ENCODE peak calls at places on chromosomes 7 and 10, in four cellular contexts. G is osteocyte, Q is neural progenitor cell, E is heart right ventricle. Z is an unnamed sample.
A peak's percentile ranks its signal among the peaks of the same experiment; 100 is the strongest.

GRCh38 chr10:118950190-118950658 is 79.3 kb upstream of the NANOS1 start:
- DNase-seq in Q (no peak), E (no peak), G (peak; percentile 32), Z (no peak)

GRCh38 chr10:119139464-119140067 is 25.9 kb downstream of the SFXN4 start:
- DNase-seq in G (no peak), E (peak; percentile 29), Q (peak; percentile 53), Z (peak; percentile 56)

GRCh38 chr10:30645340-30645827 is 15.8 kb upstream of the LYZL2 start:
- DNase-seq in G (no peak), E (peak; percentile 23), Q (peak; percentile 68), Z (no peak)

GRCh38 chr10:14040787-14041631 is 289.7 kb downstream of the FRMD4A start:
- DNase-seq in E (no peak), Q (no peak), G (no peak), Z (no peak)

GRCh38 chr7:20998309-20998708 is 211.6 kb upstream of the SP8 start:
- DNase-seq in G (no peak), Q (no peak), E (no peak), Z (no peak)

GRCh38 chr7:52753855-52754254 is 281.6 kb upstream of the POM121L12 start:
- DNase-seq in E (no peak), G (no peak), Q (no peak), Z (no peak)

GRCh38 chr7:101486056-101486763 is 123.5 kb downstream of the COL26A1 start:
- DNase-seq in Q (peak; percentile 79), E (no peak), G (no peak), Z (no peak)

GRCh38 chr10:59831658-59832503 is 74.5 kb downstream of the CCDC6 start:
- DNase-seq in Q (no peak), E (no peak), G (no peak), Z (no peak)

GRCh38 chr10:60479305-60480020 is 89.8 kb upstream of the ANK3 start:
- DNase-seq in Q (no peak), G (no peak), E (no peak), Z (no peak)

GRCh38 chr10:29146736-29147135 is 142.1 kb upstream of the LYZL1 start:
- DNase-seq in G (peak; percentile 19), E (no peak), Q (no peak), Z (no peak)

GRCh38 chr7:81430761-81431160 is 339.1 kb downstream of the HGF start:
- DNase-seq in G (no peak), E (no peak), Q (no peak), Z (no peak)

GRCh38 chr7:81433692-81434331 is 336.0 kb downstream of the HGF start:
- DNase-seq in E (no peak), Q (no peak), G (no peak), Z (no peak)

GRCh38 chr7:81433196-81433595 is 336.7 kb downstream of the HGF start:
- DNase-seq in G (no peak), E (no peak), Q (no peak), Z (no peak)

GRCh38 chr7:81430150-81430549 is 339.7 kb downstream of the HGF start:
- DNase-seq in G (no peak), Q (peak; percentile 20), E (no peak), Z (no peak)
- TF ChIP-seq CTCF in G (peak; percentile 19), Q (peak; percentile 24), E (no peak), Z (no peak)

DNA sequence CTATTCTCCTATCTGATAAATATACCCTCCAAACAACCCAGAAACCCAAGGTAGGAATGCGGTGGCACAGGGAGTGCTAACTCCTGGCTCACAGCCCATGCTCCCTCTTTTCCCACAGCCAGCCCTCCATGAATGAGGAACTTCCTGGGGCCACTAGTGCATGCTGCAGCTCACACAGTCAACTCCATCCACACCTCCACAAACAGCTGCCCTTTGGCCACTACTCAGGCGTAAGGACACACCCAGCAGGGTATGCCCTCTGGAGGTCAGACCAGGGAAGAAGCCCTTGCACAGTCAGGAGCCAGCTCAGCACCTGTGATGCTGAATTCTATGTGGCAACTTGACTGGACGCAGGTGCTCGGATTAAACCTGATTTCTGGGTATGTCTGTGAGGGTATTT is 85.2 kb upstream of the PIK3CG start:
- DNase-seq in E (no peak), G (no peak), Q (peak; percentile 45), Z (no peak)
- TF ChIP-seq CTCF in E (no peak), G (no peak), Q (peak; percentile 37), Z (peak; percentile 9)

DNA sequence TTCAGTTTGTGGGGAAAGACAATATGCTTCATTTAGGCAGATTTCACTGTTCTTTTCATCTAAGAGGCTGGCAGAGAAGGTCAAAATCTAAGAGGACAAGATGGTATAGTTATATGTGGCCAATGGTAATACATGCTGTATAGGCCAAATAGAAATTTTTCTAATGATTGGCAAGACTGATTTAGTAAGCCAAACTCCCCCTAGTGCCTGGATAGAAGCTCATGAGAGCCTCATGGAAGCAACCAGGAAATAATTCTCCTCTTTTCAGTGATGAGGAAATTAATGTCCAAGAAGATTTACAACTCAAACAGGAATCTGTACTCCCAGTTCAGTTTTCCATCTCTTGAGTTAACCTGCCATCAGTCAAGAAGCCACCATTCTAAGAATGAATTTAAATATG is 253.6 kb upstream of the PHF14 start:
- DNase-seq in E (no peak), Q (no peak), G (no peak), Z (no peak)
- TF ChIP-seq CTCF in E (no peak), Q (peak; percentile 13), G (no peak), Z (no peak)

GRCh38 chr7:90520484-90520883 is 51.0 kb downstream of the PTTG1IP2 start:
- DNase-seq in Q (peak; percentile 34), G (no peak), E (no peak), Z (no peak)
- TF ChIP-seq CTCF in Q (peak; percentile 67), G (peak; percentile 43), E (peak; percentile 14), Z (peak; percentile 34)

DNA sequence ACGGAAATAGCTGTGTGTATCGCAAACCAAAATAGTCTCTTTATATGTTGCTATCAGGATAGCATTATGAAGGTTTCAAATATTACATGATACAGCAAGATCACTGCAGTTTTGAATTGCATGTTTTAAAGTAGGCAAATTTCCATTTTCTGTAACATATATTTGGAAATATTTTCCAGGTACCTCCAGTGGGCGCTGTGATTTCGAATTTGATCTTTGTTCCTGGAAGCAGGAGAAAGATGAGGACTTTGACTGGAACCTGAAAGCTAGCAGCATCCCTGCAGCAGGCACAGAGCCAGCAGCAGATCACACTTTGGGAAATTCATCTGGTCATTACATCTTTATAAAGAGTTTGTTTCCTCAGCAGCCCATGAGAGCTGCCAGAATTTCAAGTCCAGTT is 299.0 kb downstream of the MALRD1 start:
- DNase-seq in E (no peak), G (no peak), Q (peak; percentile 39), Z (no peak)
- TF ChIP-seq CTCF in E (no peak), G (peak; percentile 35), Q (peak; percentile 63), Z (no peak)

Z was measured in CD14-positive monocyte.